ENCODE peak calls at places on chromosomes 7 and 10, in ten cellular contexts. M, B, L, N, Z, C, Q, H, T and G are unnamed samples.

GRCh38 chr10:102449321-102450123 is 1.8 kb downstream of the C10orf95 start:
- DNase-seq in M (peak; percentile 83), B (peak; percentile 93), L (peak; percentile 63), N (peak; percentile 42), Z (no peak), C (no peak), Q (peak; percentile 33), H (peak; percentile 84), T (peak; percentile 91), G (peak; percentile 78)

GRCh38 chr7:50594136-50594535 is 28.9 kb upstream of the DDC start:
- DNase-seq in M (no peak), B (no peak), L (no peak), N (no peak), Z (no peak), C (no peak), Q (no peak), H (no peak), T (no peak), G (no peak)

GRCh38 chr7:128891110-128891941 is 19.2 kb downstream of the KCP start:
- DNase-seq in M (no peak), B (no peak), L (peak; percentile 10), N (no peak), Z (no peak), C (no peak), Q (no peak), H (no peak), T (no peak), G (no peak)

GRCh38 chr7:67738-68395 is 124.5 kb upstream of the FAM20C start:
- DNase-seq in M (no peak), B (no peak), L (no peak), N (no peak), Z (no peak), C (no peak), Q (no peak), H (no peak), T (no peak), G (no peak)

GRCh38 chr7:87128883-87129282 is 23.4 kb upstream of the DMTF1 start:
- DNase-seq in M (no peak), B (no peak), L (no peak), N (no peak), Z (no peak), C (no peak), Q (no peak), H (no peak), T (no peak), G (no peak)

GRCh38 chr7:5423272-5423843 is at the start of gene TNRC18:
- DNase-seq in M (no peak), B (no peak), L (no peak), N (peak; percentile 79), Z (peak; percentile 65), C (no peak), Q (no peak), H (no peak), T (peak; percentile 54), G (no peak)

GRCh38 chr10:124601431-124602120 is 140.0 kb downstream of the LHPP start:
- DNase-seq in M (no peak), B (no peak), L (no peak), N (no peak), Z (no peak), C (no peak), Q (no peak), H (no peak), T (peak; percentile 20), G (no peak)

GRCh38 chr10:118259288-118259906 is 82.7 kb downstream of the FAM204A start:
- DNase-seq in M (no peak), B (peak; percentile 53), L (no peak), N (no peak), Z (no peak), C (no peak), Q (peak; percentile 13), H (no peak), T (peak; percentile 49), G (peak; percentile 59)

GRCh38 chr7:39096220-39096619 is 118.5 kb downstream of the POU6F2 start:
- DNase-seq in M (no peak), B (no peak), L (no peak), N (no peak), Z (no peak), C (no peak), Q (no peak), H (no peak), T (no peak), G (no peak)

GRCh38 chr10:27746364-27747095 is 911 bp upstream of the MKX start:
- DNase-seq in M (no peak), B (no peak), L (no peak), N (no peak), Z (no peak), C (no peak), Q (peak; percentile 15), H (no peak), T (no peak), G (no peak)

GRCh38 chr7:818031-818699 is 14.1 kb upstream of the SUN1 start:
- DNase-seq in M (no peak), B (no peak), L (no peak), N (no peak), Z (no peak), C (peak; percentile 54), Q (peak; percentile 58), H (no peak), T (no peak), G (peak; percentile 65)

GRCh38 chr7:86814980-86815379 is 171.3 kb downstream of the GRM3 start:
- DNase-seq in M (no peak), B (no peak), L (peak; percentile 2), N (peak; percentile 53), Z (no peak), C (no peak), Q (peak; percentile 6), H (no peak), T (no peak), G (peak; percentile 72)

GRCh38 chr7:78677391-78677790 is 776.1 kb downstream of the MAGI2 start:
- DNase-seq in M (no peak), B (no peak), L (no peak), N (no peak), Z (no peak), C (no peak), Q (no peak), H (no peak), T (no peak), G (no peak)

GRCh38 chr10:23368816-23369640 is 24.4 kb upstream of the C10orf67 start:
- DNase-seq in M (peak; percentile 68), B (peak; percentile 67), L (no peak), N (no peak), Z (no peak), C (no peak), Q (peak; percentile 18), H (no peak), T (no peak), G (no peak)

GRCh38 chr10:74083304-74083703 is 67.3 kb downstream of the AP3M1 start:
- DNase-seq in M (no peak), B (no peak), L (no peak), N (no peak), Z (no peak), C (no peak), Q (no peak), H (no peak), T (no peak), G (no peak)

GRCh38 chr10:130146042-130146441 is 9.9 kb downstream of the GLRX3 start:
- DNase-seq in M (no peak), B (no peak), L (no peak), N (no peak), Z (no peak), C (no peak), Q (no peak), H (no peak), T (no peak), G (no peak)

GRCh38 chr7:151137841-151138540 is 29.5 kb downstream of the GBX1 start:
- DNase-seq in M (no peak), B (no peak), L (no peak), N (no peak), Z (no peak), C (no peak), Q (no peak), H (peak; percentile 3), T (no peak), G (no peak)

GRCh38 chr10:114684085-114684821 is 26.2 kb upstream of the ABLIM1 start:
- DNase-seq in M (no peak), B (no peak), L (no peak), N (peak; percentile 66), Z (no peak), C (no peak), Q (peak; percentile 32), H (no peak), T (peak; percentile 77), G (no peak)

GRCh38 chr7:1939434-1940401 is 269.6 kb downstream of the ELFN1 start:
- DNase-seq in M (peak; percentile 38), B (no peak), L (no peak), N (no peak), Z (no peak), C (no peak), Q (no peak), H (peak; percentile 24), T (no peak), G (peak; percentile 48)

GRCh38 chr10:10796774-10797415 is 220.8 kb upstream of the CELF2 start:
- DNase-seq in M (no peak), B (no peak), L (no peak), N (no peak), Z (no peak), C (no peak), Q (peak; percentile 53), H (no peak), T (no peak), G (no peak)

GRCh38 chr7:37698271-37698670 is 14.7 kb downstream of the GPR141 start:
- DNase-seq in M (no peak), B (no peak), L (no peak), N (no peak), Z (no peak), C (no peak), Q (no peak), H (no peak), T (no peak), G (no peak)

GRCh38 chr10:517236-517635 is 172.2 kb downstream of the DIP2C start:
- DNase-seq in M (no peak), B (no peak), L (no peak), N (no peak), Z (no peak), C (no peak), Q (no peak), H (no peak), T (no peak), G (no peak)

GRCh38 chr7:68258569-68258968 is 1261.9 kb downstream of the TYW1 start:
- DNase-seq in M (no peak), B (no peak), L (no peak), N (no peak), Z (no peak), C (no peak), Q (no peak), H (no peak), T (no peak), G (no peak)

GRCh38 chr10:71587941-71588573 is 131.5 kb downstream of the C10orf105 start:
- DNase-seq in M (no peak), B (no peak), L (no peak), N (no peak), Z (no peak), C (no peak), Q (no peak), H (no peak), T (no peak), G (no peak)

GRCh38 chr10:87054373-87055295 is 34.5 kb downstream of the FAM25A start:
- DNase-seq in M (no peak), B (no peak), L (no peak), N (peak; percentile 53), Z (no peak), C (peak; percentile 7), Q (peak; percentile 89), H (no peak), T (no peak), G (peak; percentile 3)